ENCODE peak calls at places on chromosomes 12 and 14, in ten cellular contexts. Q is OCI-LY7, H is lower lobe of right lung, L is SK-N-SH, V is ovary, I is BE2C, F is mesendoderm, T is kidney epithelial cell, J is psoas muscle, E is K562. C is an unnamed sample.

GRCh38 chr14:83260751-83261150 is 1727.1 kb upstream of the SEL1L start:
- DNase-seq in Q (no peak), H (no peak), L (no peak), V (no peak), I (no peak), F (no peak), T (peak; percentile 29), J (no peak), E (no peak), C (no peak)

GRCh38 chr12:96368233-96368632 is 32.0 kb downstream of the CDK17 start:
- DNase-seq in Q (no peak), H (no peak), L (no peak), V (no peak), I (peak; percentile 22), F (peak; percentile 25), T (no peak), J (no peak), E (no peak), C (no peak)

GRCh38 chr12:18400186-18400585 is 138.9 kb downstream of the PIK3C2G start:
- DNase-seq in Q (no peak), H (no peak), L (no peak), V (no peak), I (no peak), F (no peak), T (no peak), J (no peak), E (no peak), C (no peak)

GRCh38 chr12:17588968-17589367 is 501.0 kb downstream of the RERGL start:
- DNase-seq in Q (peak; percentile 32), H (no peak), L (peak; percentile 13), V (no peak), I (peak; percentile 16), F (peak; percentile 80), T (no peak), J (no peak), E (no peak), C (no peak)

GRCh38 chr14:42869681-42870080 is 1263.0 kb downstream of the LRFN5 start:
- DNase-seq in Q (no peak), H (no peak), L (no peak), V (no peak), I (no peak), F (no peak), T (peak; percentile 31), J (no peak), E (no peak), C (no peak)

GRCh38 chr14:75831455-75831854 is 150.3 kb downstream of the TGFB3 start:
- DNase-seq in Q (no peak), H (peak; percentile 86), L (no peak), V (peak; percentile 72), I (no peak), F (no peak), T (no peak), J (peak; percentile 56), E (peak; percentile 85), C (peak; percentile 86)

GRCh38 chr12:57759360-57759980 is 4.6 kb downstream of the MARCHF9 start:
- DNase-seq in Q (peak; percentile 68), H (no peak), L (peak; percentile 66), V (no peak), I (peak; percentile 42), F (peak; percentile 59), T (no peak), J (no peak), E (peak; percentile 58), C (no peak)

GRCh38 chr12:55726911-55727310 is 1.9 kb downstream of the CD63 start:
- DNase-seq in Q (no peak), H (no peak), L (no peak), V (no peak), I (no peak), F (no peak), T (no peak), J (peak; percentile 59), E (no peak), C (no peak)

GRCh38 chr12:45216983-45217485 is 1.1 kb downstream of the ANO6 start:
- DNase-seq in Q (peak; percentile 14), H (no peak), L (peak; percentile 65), V (no peak), I (peak; percentile 43), F (no peak), T (no peak), J (no peak), E (no peak), C (no peak)

GRCh38 chr12:124472690-124473279 is 94.6 kb downstream of the NCOR2 start:
- DNase-seq in Q (no peak), H (no peak), L (no peak), V (no peak), I (no peak), F (no peak), T (no peak), J (no peak), E (no peak), C (no peak)

GRCh38 chr12:124475295-124476010 is 92.0 kb downstream of the NCOR2 start:
- DNase-seq in Q (no peak), H (no peak), L (no peak), V (no peak), I (no peak), F (no peak), T (no peak), J (peak; percentile 59), E (no peak), C (no peak)

GRCh38 chr12:124476011-124476400 is 91.4 kb downstream of the NCOR2 start:
- DNase-seq in Q (no peak), H (no peak), L (no peak), V (no peak), I (no peak), F (no peak), T (no peak), J (peak; percentile 50), E (no peak), C (no peak)

GRCh38 chr12:124477109-124477915 is 90.1 kb downstream of the NCOR2 start:
- DNase-seq in Q (no peak), H (no peak), L (no peak), V (no peak), I (no peak), F (no peak), T (peak; percentile 87), J (no peak), E (no peak), C (no peak)

GRCh38 chr12:124474709-124475108 is 92.7 kb downstream of the NCOR2 start:
- DNase-seq in Q (no peak), H (no peak), L (no peak), V (no peak), I (no peak), F (no peak), T (no peak), J (peak; percentile 87), E (no peak), C (peak; percentile 67)
- H3K36me3 ChIP-seq in Q (peaks cover 91% of the 10 kb centered on the region), H (peaks cover 90% of the 10 kb centered on the region), L (peaks cover 63% of the 10 kb centered on the region), V (no peaks in the 10 kb centered on the region), I (peaks cover 95% of the 10 kb centered on the region), F (peaks cover 8% of the 10 kb centered on the region), T (peaks cover 12% of the 10 kb centered on the region), J (no peaks in the 10 kb centered on the region), E (peaks cover 75% of the 10 kb centered on the region), C (peaks cover 83% of the 10 kb centered on the region)

DNA sequence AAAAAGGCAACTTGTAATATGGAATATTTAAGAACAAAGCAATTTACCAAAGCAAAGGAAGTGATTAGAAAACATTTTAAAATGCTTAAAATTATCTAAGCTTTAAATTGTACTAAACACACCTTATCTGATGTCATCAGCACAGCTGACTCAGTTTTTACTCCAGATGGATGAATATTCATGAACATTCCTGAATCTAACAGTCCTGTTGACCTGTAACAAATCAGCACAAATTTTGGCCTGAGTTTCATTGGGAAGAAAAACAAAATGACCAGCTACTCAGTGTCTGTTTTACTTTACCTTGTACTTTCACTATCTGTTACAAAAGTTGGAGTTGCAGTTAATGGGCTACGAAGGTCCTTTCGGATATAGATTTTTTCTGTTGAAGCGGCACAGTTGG is 16.0 kb downstream of the NR2C1 start:
- DNase-seq in Q (no peak), H (no peak), L (no peak), V (no peak), I (no peak), F (no peak), T (no peak), J (no peak), E (no peak), C (no peak)
- H3K36me3 ChIP-seq in Q (peaks cover 91% of the 10 kb centered on the region), H (peaks cover 88% of the 10 kb centered on the region), L (peaks cover 41% of the 10 kb centered on the region), V (no peaks in the 10 kb centered on the region), I (peaks cover 58% of the 10 kb centered on the region), F (peaks cover 2% of the 10 kb centered on the region), T (peaks cover 2% of the 10 kb centered on the region), J (peaks cover 12% of the 10 kb centered on the region), E (peaks cover 76% of the 10 kb centered on the region), C (peaks cover 22% of the 10 kb centered on the region)

GRCh38 chr12:119959435-119959834 is 29.6 kb upstream of the BICDL1 start:
- DNase-seq in Q (no peak), H (no peak), L (no peak), V (no peak), I (no peak), F (no peak), T (no peak), J (no peak), E (no peak), C (no peak)

GRCh38 chr12:119956047-119956446 is 33.0 kb upstream of the BICDL1 start:
- DNase-seq in Q (no peak), H (no peak), L (no peak), V (no peak), I (no peak), F (peak; percentile 10), T (no peak), J (no peak), E (peak; percentile 11), C (no peak)

DNA sequence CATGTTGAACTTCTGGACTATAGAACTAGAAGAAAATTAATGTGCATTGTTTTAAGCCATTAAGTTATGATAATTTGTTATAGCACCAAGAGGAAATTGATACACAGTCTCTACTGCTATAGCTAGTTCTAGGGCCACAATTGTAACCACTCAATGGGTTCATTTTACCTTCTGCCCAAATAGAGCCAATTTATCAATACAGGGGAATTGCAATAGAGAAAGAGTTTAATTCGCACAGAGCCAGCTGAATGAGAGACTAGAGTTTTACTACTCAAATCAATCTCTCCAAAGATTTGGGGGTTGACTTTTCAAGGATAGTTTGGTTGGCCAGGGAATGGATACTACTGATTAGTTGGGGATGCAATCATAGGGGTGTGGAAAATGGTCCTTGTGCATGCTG is 31.9 kb upstream of the BICDL1 start:
- DNase-seq in Q (no peak), H (no peak), L (no peak), V (no peak), I (no peak), F (no peak), T (no peak), J (no peak), E (no peak), C (no peak)
- H3K36me3 ChIP-seq in Q (no peaks in the 10 kb centered on the region), H (no peaks in the 10 kb centered on the region), L (no peaks in the 10 kb centered on the region), V (no peaks in the 10 kb centered on the region), I (no peaks in the 10 kb centered on the region), F (no peaks in the 10 kb centered on the region), T (no peaks in the 10 kb centered on the region), J (no peaks in the 10 kb centered on the region), E (no peaks in the 10 kb centered on the region), C (no peaks in the 10 kb centered on the region)

DNA sequence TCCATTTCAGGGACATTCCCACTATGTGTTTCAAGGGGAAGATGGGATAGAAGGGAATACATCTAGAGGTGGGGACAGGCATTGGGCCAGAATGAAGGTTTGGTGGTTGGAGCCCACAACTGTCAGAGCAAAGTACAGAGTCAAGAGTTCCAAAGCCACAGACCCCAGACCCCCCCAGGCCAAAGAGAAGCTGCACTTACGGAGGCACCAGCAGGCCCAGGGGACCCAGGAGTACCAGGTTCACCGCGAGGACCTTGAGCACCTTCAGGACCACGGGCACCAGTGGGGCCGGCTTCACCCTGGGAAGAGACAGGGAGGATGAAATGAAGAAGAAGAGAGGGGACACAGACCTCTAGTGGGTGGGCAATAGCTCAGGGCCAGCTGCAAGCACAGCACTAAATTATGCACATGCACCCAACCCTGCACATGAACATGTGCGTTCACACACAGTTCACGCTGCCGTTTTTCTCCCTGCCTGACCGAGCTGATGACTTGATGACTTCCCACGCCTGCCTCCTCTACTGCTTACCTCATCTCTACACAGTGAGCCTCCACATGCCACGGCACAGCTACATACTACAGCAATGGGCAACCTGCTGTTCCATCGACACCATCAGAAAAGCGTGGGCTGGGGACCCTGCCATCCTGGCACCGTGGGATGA is 16.7 kb downstream of the COL2A1 start:
- DNase-seq in Q (no peak), H (no peak), L (no peak), V (no peak), I (no peak), F (no peak), T (no peak), J (no peak), E (no peak), C (no peak)
- H3K36me3 ChIP-seq in Q (no peaks in the 10 kb centered on the region), H (no peaks in the 10 kb centered on the region), L (no peaks in the 10 kb centered on the region), V (no peaks in the 10 kb centered on the region), I (no peaks in the 10 kb centered on the region), F (no peaks in the 10 kb centered on the region), T (no peaks in the 10 kb centered on the region), J (no peaks in the 10 kb centered on the region), E (no peaks in the 10 kb centered on the region), C (no peaks in the 10 kb centered on the region)